ENCODE peak calls at places on chromosomes 4 and X, in nine cellular contexts. J is tibial nerve, M is fibroblast of pulmonary artery, T is left ventricle myocardium inferior, Y is Peyer's patch, S is dorsolateral prefrontal cortex, E is transverse colon, O is Caco-2, D is aorta. B is an unnamed sample.

GRCh38 chrX:39409246-39409917 is 608.1 kb downstream of the MID1IP1 start:
- DNase-seq in J (no peak), M (no peak), T (no peak), Y (no peak), S (no peak), E (no peak), O (no peak), D (no peak), B (no peak)

GRCh38 chrX:39915081-39915480 is 182.7 kb downstream of the BCOR start:
- DNase-seq in J (no peak), M (no peak), T (no peak), Y (no peak), S (no peak), E (no peak), O (no peak), D (peak; percentile 29), B (no peak)

GRCh38 chr4:26238782-26239647 is 81.8 kb upstream of the RBPJ start:
- DNase-seq in J (no peak), M (peak; percentile 41), T (no peak), Y (no peak), S (no peak), E (no peak), O (no peak), D (no peak), B (peak; percentile 42)

GRCh38 chr4:164424852-164425251 is 329.1 kb upstream of the SMIM31 start:
- DNase-seq in J (no peak), M (no peak), T (no peak), Y (no peak), S (no peak), E (no peak), O (no peak), D (no peak), B (no peak)

GRCh38 chrX:119757979-119758681 is at the start of gene SOWAHD:
- DNase-seq in J (no peak), M (peak; percentile 33), T (peak; percentile 38), Y (peak; percentile 85), S (no peak), E (peak; percentile 75), O (peak; percentile 75), D (peak; percentile 69), B (no peak)

GRCh38 chrX:4925911-4926310 is 1212.5 kb upstream of the PRKX start:
- DNase-seq in J (no peak), M (no peak), T (no peak), Y (no peak), S (no peak), E (no peak), O (no peak), D (no peak), B (no peak)

GRCh38 chr4:100981447-100982204 is 365.7 kb downstream of the PPP3CA start:
- DNase-seq in J (no peak), M (peak; percentile 68), T (no peak), Y (no peak), S (no peak), E (no peak), O (no peak), D (no peak), B (peak; percentile 83)

GRCh38 chr4:115108850-115109249 is 4.6 kb downstream of the NDST4 start:
- DNase-seq in J (no peak), M (no peak), T (no peak), Y (no peak), S (no peak), E (no peak), O (no peak), D (no peak), B (no peak)

GRCh38 chr4:74840931-74841330 is 46.6 kb upstream of the BTC start:
- DNase-seq in J (no peak), M (peak; percentile 8), T (no peak), Y (no peak), S (no peak), E (no peak), O (no peak), D (no peak), B (no peak)

GRCh38 chrX:115093206-115093605 is 75.8 kb upstream of the IL13RA2 start:
- DNase-seq in J (no peak), M (no peak), T (no peak), Y (no peak), S (no peak), E (no peak), O (no peak), D (no peak), B (no peak)

GRCh38 chr4:8647626-8648025 is 55.1 kb downstream of the CPZ start:
- DNase-seq in J (no peak), M (no peak), T (no peak), Y (peak; percentile 29), S (no peak), E (no peak), O (no peak), D (no peak), B (no peak)

GRCh38 chr4:18366762-18367358 is 345.3 kb upstream of the LCORL start:
- DNase-seq in J (no peak), M (peak; percentile 55), T (no peak), Y (no peak), S (no peak), E (no peak), O (peak; percentile 19), D (no peak), B (peak; percentile 19)

GRCh38 chr4:151659631-151660030 is 101.2 kb downstream of the GATB start:
- DNase-seq in J (no peak), M (no peak), T (no peak), Y (no peak), S (no peak), E (no peak), O (no peak), D (no peak), B (peak; percentile 33)

GRCh38 chrX:149487292-149487691 is 17.8 kb downstream of the IDS start:
- DNase-seq in J (no peak), M (no peak), T (no peak), Y (no peak), S (no peak), E (no peak), O (peak; percentile 10), D (no peak), B (no peak)

GRCh38 chr4:79682801-79683217 is 274.8 kb upstream of the GK2 start:
- DNase-seq in J (no peak), M (no peak), T (peak; percentile 24), Y (no peak), S (no peak), E (no peak), O (no peak), D (peak; percentile 43), B (no peak)

GRCh38 chrX:34053931-34054330 is 78.2 kb downstream of the FAM47A start:
- DNase-seq in J (no peak), M (no peak), T (no peak), Y (no peak), S (no peak), E (no peak), O (no peak), D (no peak), B (no peak)

GRCh38 chr4:133544097-133544496 is 395.0 kb downstream of the PCDH10 start:
- DNase-seq in J (no peak), M (no peak), T (no peak), Y (no peak), S (no peak), E (no peak), O (no peak), D (no peak), B (no peak)

GRCh38 chr4:132276185-132276584 is 872.9 kb upstream of the PCDH10 start:
- DNase-seq in J (no peak), M (no peak), T (no peak), Y (no peak), S (no peak), E (no peak), O (no peak), D (no peak), B (no peak)

GRCh38 chr4:88211473-88212252 is 53.2 kb upstream of the ABCG2 start:
- DNase-seq in J (no peak), M (peak; percentile 61), T (no peak), Y (peak; percentile 65), S (no peak), E (peak; percentile 20), O (peak; percentile 72), D (no peak), B (peak; percentile 68)

GRCh38 chr4:185031611-185032010 is 13.3 kb downstream of the HELT start:
- DNase-seq in J (no peak), M (no peak), T (no peak), Y (no peak), S (no peak), E (no peak), O (no peak), D (no peak), B (no peak)

DNA sequence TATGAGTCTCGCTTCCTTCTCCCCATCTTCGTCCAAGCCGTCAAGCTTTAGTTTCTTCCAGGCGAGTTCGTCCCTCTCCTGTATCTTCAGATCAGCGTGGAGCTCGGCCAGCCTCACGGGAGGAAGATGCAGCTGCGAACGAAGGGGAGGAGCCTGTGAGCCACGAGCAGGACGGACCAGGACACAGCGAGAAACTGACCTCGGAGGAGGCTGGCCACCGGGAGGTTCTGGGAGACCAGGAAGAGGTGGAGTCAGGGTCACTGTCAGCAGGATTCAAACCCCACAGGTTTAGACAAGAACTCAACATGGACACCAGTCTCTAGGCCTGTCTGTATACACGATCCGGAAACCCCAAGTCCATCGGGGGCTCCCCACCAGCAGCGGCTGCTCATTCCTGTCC is 7.3 kb downstream of the LRPAP1 start:
- DNase-seq in J (no peak), M (no peak), T (no peak), Y (no peak), S (no peak), E (no peak), O (no peak), D (peak; percentile 21), B (no peak)
- H3K4me3 ChIP-seq in J (no peak overlapping the region), M (no peak overlapping the region), T (no peak overlapping the region), Y (no peak overlapping the region), S (no peak overlapping the region), E (no peak overlapping the region), O (no peak overlapping the region), D (no peak overlapping the region), B (no peak overlapping the region)

DNA sequence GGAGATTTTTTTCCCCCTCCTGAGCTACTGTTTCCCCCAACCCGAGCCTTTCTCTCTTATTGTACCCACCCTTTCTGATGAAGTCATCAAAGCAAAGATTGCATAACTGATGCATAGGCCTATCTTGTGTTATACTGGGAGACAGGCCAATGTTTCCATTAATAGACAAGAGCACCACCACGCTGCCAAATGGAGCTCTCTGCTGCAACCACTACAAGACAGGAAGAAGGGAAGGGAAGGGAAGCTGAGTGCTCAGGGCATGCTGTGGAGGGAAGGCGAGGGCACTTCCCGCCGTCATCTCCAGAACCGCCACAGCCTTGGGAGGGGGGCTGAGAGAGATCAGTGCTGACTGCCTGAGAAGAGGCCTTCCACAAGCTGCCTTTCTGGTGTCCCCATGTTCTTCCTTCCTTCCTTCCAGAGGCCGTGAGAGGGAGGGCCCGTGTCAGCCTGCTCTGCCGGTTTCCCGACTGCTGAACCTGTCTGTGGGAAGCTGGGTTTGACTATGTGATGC is 75.0 kb downstream of the MGST2 start:
- DNase-seq in J (peak; percentile 30), M (peak; percentile 97), T (peak; percentile 60), Y (peak; percentile 64), S (peak; percentile 70), E (peak; percentile 39), O (no peak), D (peak; percentile 83), B (peak; percentile 96)
- H3K4me3 ChIP-seq in J (no peak overlapping the region), M (peak overlapping the region; percentile 15), T (peak overlapping the region; percentile 36), Y (no peak overlapping the region), S (peak overlapping the region; percentile 17), E (no peak overlapping the region), O (no peak overlapping the region), D (no peak overlapping the region), B (no peak overlapping the region)

GRCh38 chr4:48112017-48112667 is 21.9 kb downstream of the TXK start:
- DNase-seq in J (no peak), M (no peak), T (no peak), Y (no peak), S (no peak), E (no peak), O (no peak), D (no peak), B (peak; percentile 20)
- H3K4me3 ChIP-seq in J (no peak overlapping the region), M (no peak overlapping the region), T (no peak overlapping the region), Y (no peak overlapping the region), S (no peak overlapping the region), E (no peak overlapping the region), O (no peak overlapping the region), D (no peak overlapping the region), B (no peak overlapping the region)

GRCh38 chr4:102564399-102564921 is 63.3 kb downstream of the NFKB1 start:
- DNase-seq in J (no peak), M (peak; percentile 45), T (no peak), Y (no peak), S (no peak), E (no peak), O (no peak), D (no peak), B (peak; percentile 73)
- H3K4me3 ChIP-seq in J (no peak overlapping the region), M (no peak overlapping the region), T (no peak overlapping the region), Y (no peak overlapping the region), S (no peak overlapping the region), E (no peak overlapping the region), O (no peak overlapping the region), D (no peak overlapping the region), B (no peak overlapping the region)

B was measured in fibroblast of the aortic adventitia.